ENCODE peak calls at places on chromosomes 7 and 10, in six cellular contexts. One of them, this sample, is unnamed.

GRCh38 chr10:131176907-131177306 is 134.6 kb downstream of the TCERG1L start:
- DNase-seq in endothelial cell: no peak
- DNase-seq in cardiac muscle cell: no peak
- DNase-seq in HL-60: no peak
- DNase-seq in astrocyte of the cerebellum: no peak
- DNase-seq in fibroblast of pulmonary artery: no peak
- DNase-seq in this sample: no peak

GRCh38 chr10:7558036-7558435 is 108.7 kb downstream of the ITIH5 start:
- DNase-seq in astrocyte of the cerebellum: no peak
- DNase-seq in endothelial cell: no peak
- DNase-seq in cardiac muscle cell: no peak
- DNase-seq in fibroblast of pulmonary artery: no peak
- DNase-seq in HL-60: no peak
- DNase-seq in this sample: no peak

GRCh38 chr10:77873558-77874380 is 52.8 kb downstream of the DLG5 start:
- DNase-seq in fibroblast of pulmonary artery: peak; percentile 54
- DNase-seq in astrocyte of the cerebellum: peak; percentile 55
- DNase-seq in endothelial cell: no peak
- DNase-seq in cardiac muscle cell: peak; percentile 51
- DNase-seq in HL-60: peak; percentile 41
- DNase-seq in this sample: no peak

GRCh38 chr10:112695539-112695938 is 248.5 kb downstream of the VTI1A start:
- DNase-seq in astrocyte of the cerebellum: no peak
- DNase-seq in fibroblast of pulmonary artery: no peak
- DNase-seq in endothelial cell: no peak
- DNase-seq in HL-60: no peak
- DNase-seq in cardiac muscle cell: no peak
- DNase-seq in this sample: no peak

GRCh38 chr7:49295136-49295535 is 370.8 kb downstream of the CDC14C start:
- DNase-seq in astrocyte of the cerebellum: no peak
- DNase-seq in endothelial cell: no peak
- DNase-seq in fibroblast of pulmonary artery: peak; percentile 52
- DNase-seq in cardiac muscle cell: peak; percentile 39
- DNase-seq in HL-60: no peak
- DNase-seq in this sample: no peak

GRCh38 chr10:120946497-120946896 is 95.3 kb downstream of the WDR11 start:
- DNase-seq in cardiac muscle cell: peak; percentile 30
- DNase-seq in HL-60: no peak
- DNase-seq in astrocyte of the cerebellum: no peak
- DNase-seq in fibroblast of pulmonary artery: peak; percentile 11
- DNase-seq in endothelial cell: no peak
- DNase-seq in this sample: no peak

GRCh38 chr7:50554923-50555322 is 10.3 kb downstream of the DDC start:
- DNase-seq in HL-60: no peak
- DNase-seq in endothelial cell: no peak
- DNase-seq in astrocyte of the cerebellum: no peak
- DNase-seq in fibroblast of pulmonary artery: no peak
- DNase-seq in cardiac muscle cell: no peak
- DNase-seq in this sample: peak; percentile 42

GRCh38 chr7:70016044-70016770 is 417.9 kb downstream of the AUTS2 start:
- DNase-seq in astrocyte of the cerebellum: peak; percentile 15
- DNase-seq in endothelial cell: no peak
- DNase-seq in cardiac muscle cell: peak; percentile 95
- DNase-seq in HL-60: no peak
- DNase-seq in fibroblast of pulmonary artery: peak; percentile 88
- DNase-seq in this sample: no peak

GRCh38 chr10:126094537-126094936 is 198.2 kb downstream of the FANK1 start:
- DNase-seq in fibroblast of pulmonary artery: no peak
- DNase-seq in HL-60: no peak
- DNase-seq in endothelial cell: no peak
- DNase-seq in astrocyte of the cerebellum: no peak
- DNase-seq in cardiac muscle cell: no peak
- DNase-seq in this sample: no peak

GRCh38 chr10:70541738-70542564 is 60.6 kb downstream of the PRF1 start:
- DNase-seq in HL-60: peak; percentile 57
- DNase-seq in fibroblast of pulmonary artery: no peak
- DNase-seq in endothelial cell: no peak
- DNase-seq in astrocyte of the cerebellum: no peak
- DNase-seq in cardiac muscle cell: no peak
- DNase-seq in this sample: no peak

GRCh38 chr10:110311357-110311949 is 6.7 kb upstream of the SMNDC1 start:
- DNase-seq in cardiac muscle cell: peak; percentile 71
- DNase-seq in fibroblast of pulmonary artery: peak; percentile 74
- DNase-seq in endothelial cell: peak; percentile 46
- DNase-seq in astrocyte of the cerebellum: no peak
- DNase-seq in HL-60: peak; percentile 38
- DNase-seq in this sample: no peak

GRCh38 chr7:151680810-151681209 is 161.1 kb upstream of the RHEB start:
- DNase-seq in astrocyte of the cerebellum: no peak
- DNase-seq in endothelial cell: no peak
- DNase-seq in fibroblast of pulmonary artery: peak; percentile 73
- DNase-seq in HL-60: no peak
- DNase-seq in cardiac muscle cell: peak; percentile 83
- DNase-seq in this sample: no peak

GRCh38 chr10:117537904-117538524 is 4.5 kb upstream of the EMX2 start:
- DNase-seq in fibroblast of pulmonary artery: no peak
- DNase-seq in astrocyte of the cerebellum: no peak
- DNase-seq in endothelial cell: no peak
- DNase-seq in cardiac muscle cell: no peak
- DNase-seq in HL-60: no peak
- DNase-seq in this sample: no peak

GRCh38 chr10:96721207-96721572 is 876 bp upstream of the PIK3AP1 start:
- DNase-seq in astrocyte of the cerebellum: no peak
- DNase-seq in HL-60: no peak
- DNase-seq in fibroblast of pulmonary artery: no peak
- DNase-seq in cardiac muscle cell: no peak
- DNase-seq in endothelial cell: no peak
- DNase-seq in this sample: no peak
- TF ChIP-seq CTCF in astrocyte of the cerebellum: no peak
- TF ChIP-seq CTCF in HL-60: no peak
- TF ChIP-seq CTCF in fibroblast of pulmonary artery: no peak
- TF ChIP-seq CTCF in cardiac muscle cell: no peak
- TF ChIP-seq CTCF in endothelial cell: no peak
- TF ChIP-seq CTCF in this sample: no peak

DNA sequence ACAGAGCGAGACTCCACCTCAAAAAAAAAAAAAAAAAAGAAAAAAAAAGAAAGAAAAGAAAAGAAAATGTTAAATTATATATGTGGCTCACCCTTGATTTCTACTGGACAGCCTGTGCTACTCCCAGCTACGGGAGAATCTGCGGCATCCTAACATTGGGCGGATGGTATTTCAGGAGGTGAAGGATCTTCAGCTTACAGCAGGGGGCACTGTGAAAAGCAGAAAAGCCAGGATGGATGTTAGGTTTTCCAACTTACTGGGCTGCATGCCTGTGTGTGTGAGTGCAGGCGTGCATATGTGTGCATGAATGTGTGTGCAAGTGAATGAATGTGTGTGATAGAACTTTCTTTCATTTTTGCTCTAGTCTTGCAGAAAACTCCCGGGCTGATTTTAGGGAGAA is 1066.5 kb downstream of the TYW1 start:
- DNase-seq in HL-60: no peak
- DNase-seq in cardiac muscle cell: peak; percentile 16
- DNase-seq in endothelial cell: no peak
- DNase-seq in astrocyte of the cerebellum: no peak
- DNase-seq in fibroblast of pulmonary artery: no peak
- DNase-seq in this sample: no peak
- TF ChIP-seq CTCF in HL-60: peak; percentile 1
- TF ChIP-seq CTCF in cardiac muscle cell: peak; percentile 43
- TF ChIP-seq CTCF in endothelial cell: no peak
- TF ChIP-seq CTCF in astrocyte of the cerebellum: peak; percentile 7
- TF ChIP-seq CTCF in fibroblast of pulmonary artery: no peak
- TF ChIP-seq CTCF in this sample: peak; percentile 73

DNA sequence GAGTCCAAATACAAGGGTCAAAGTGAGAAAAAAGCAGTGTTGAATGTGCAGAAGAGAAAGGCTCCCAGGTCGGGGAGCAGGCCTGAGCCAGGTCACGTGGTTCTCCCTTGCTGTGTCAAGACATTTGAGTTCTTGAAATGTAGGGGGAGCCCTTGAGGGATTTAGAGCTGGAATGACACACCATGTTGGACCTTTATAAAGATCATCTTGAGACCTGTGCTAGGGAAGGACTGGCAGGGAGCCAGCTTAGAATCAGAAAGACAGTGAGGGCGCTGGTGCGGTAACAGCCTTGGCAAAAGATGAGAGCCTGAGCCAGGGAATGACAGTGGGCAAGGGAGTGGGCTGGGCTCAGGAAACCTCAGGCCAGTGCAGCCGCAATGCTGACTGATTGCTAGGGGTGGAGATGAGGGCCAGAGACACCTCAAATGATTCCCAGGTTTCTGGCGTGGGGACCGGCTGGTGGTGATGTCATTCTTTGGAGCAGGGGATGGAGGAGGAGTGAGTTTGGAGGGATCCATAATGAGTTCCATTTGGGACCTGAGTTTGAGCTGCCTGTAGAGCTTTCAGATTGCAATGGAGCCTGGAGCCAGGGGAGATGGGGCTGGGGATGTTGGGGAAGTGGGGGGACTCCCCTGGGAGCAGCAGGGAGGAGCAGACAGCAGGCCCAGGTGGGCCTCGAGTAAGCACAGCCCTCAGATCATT is 120.2 kb downstream of the PTPN20 start:
- DNase-seq in HL-60: no peak
- DNase-seq in endothelial cell: no peak
- DNase-seq in astrocyte of the cerebellum: no peak
- DNase-seq in cardiac muscle cell: no peak
- DNase-seq in fibroblast of pulmonary artery: no peak
- DNase-seq in this sample: no peak
- TF ChIP-seq CTCF in HL-60: no peak
- TF ChIP-seq CTCF in endothelial cell: peak; percentile 40
- TF ChIP-seq CTCF in astrocyte of the cerebellum: no peak
- TF ChIP-seq CTCF in cardiac muscle cell: peak; percentile 6
- TF ChIP-seq CTCF in fibroblast of pulmonary artery: peak; percentile 2
- TF ChIP-seq CTCF in this sample: peak; percentile 31

GRCh38 chr7:157406971-157407370 is 70.2 kb downstream of the DNAJB6 start:
- DNase-seq in endothelial cell: no peak
- DNase-seq in astrocyte of the cerebellum: no peak
- DNase-seq in cardiac muscle cell: no peak
- DNase-seq in fibroblast of pulmonary artery: no peak
- DNase-seq in HL-60: no peak
- DNase-seq in this sample: no peak

GRCh38 chr7:157405501-157405900 is 68.7 kb downstream of the DNAJB6 start:
- DNase-seq in HL-60: no peak
- DNase-seq in astrocyte of the cerebellum: no peak
- DNase-seq in endothelial cell: no peak
- DNase-seq in cardiac muscle cell: no peak
- DNase-seq in fibroblast of pulmonary artery: no peak
- DNase-seq in this sample: no peak

GRCh38 chr7:157407512-157408257 is 70.9 kb downstream of the DNAJB6 start:
- DNase-seq in astrocyte of the cerebellum: no peak
- DNase-seq in cardiac muscle cell: no peak
- DNase-seq in HL-60: no peak
- DNase-seq in endothelial cell: no peak
- DNase-seq in fibroblast of pulmonary artery: no peak
- DNase-seq in this sample: no peak

GRCh38 chr7:157404845-157405481 is 68.2 kb downstream of the DNAJB6 start:
- DNase-seq in cardiac muscle cell: peak; percentile 95
- DNase-seq in HL-60: peak; percentile 51
- DNase-seq in astrocyte of the cerebellum: no peak
- DNase-seq in fibroblast of pulmonary artery: peak; percentile 98
- DNase-seq in endothelial cell: no peak
- DNase-seq in this sample: no peak

GRCh38 chr7:157405914-157406810 is 69.4 kb downstream of the DNAJB6 start:
- DNase-seq in HL-60: no peak
- DNase-seq in endothelial cell: no peak
- DNase-seq in astrocyte of the cerebellum: no peak
- DNase-seq in cardiac muscle cell: no peak
- DNase-seq in fibroblast of pulmonary artery: no peak
- DNase-seq in this sample: no peak
- TF ChIP-seq CTCF in HL-60: no peak
- TF ChIP-seq CTCF in endothelial cell: no peak
- TF ChIP-seq CTCF in astrocyte of the cerebellum: no peak
- TF ChIP-seq CTCF in cardiac muscle cell: no peak
- TF ChIP-seq CTCF in fibroblast of pulmonary artery: no peak
- TF ChIP-seq CTCF in this sample: no peak

DNA sequence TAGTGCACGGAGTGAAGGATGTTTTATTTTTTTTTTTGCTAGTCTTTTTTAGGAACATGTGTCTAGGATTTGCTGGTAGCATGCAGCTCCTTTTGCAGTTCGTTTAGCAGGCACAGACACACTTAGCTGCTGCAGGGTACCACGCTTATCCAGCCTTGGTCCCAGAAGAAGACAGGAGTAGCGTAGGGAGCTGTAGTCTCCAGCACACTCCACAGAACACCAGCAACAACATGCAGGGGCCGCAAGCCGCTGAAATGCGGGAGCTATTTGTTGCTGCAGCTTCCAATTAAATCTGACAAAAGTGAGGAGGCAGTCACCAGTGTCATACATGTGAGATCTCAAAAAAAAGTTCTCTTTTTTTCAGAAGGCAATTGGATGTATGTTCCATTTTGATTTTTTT is 486.2 kb upstream of the KLF6 start:
- DNase-seq in HL-60: no peak
- DNase-seq in fibroblast of pulmonary artery: no peak
- DNase-seq in cardiac muscle cell: no peak
- DNase-seq in endothelial cell: no peak
- DNase-seq in astrocyte of the cerebellum: no peak
- DNase-seq in this sample: no peak
- TF ChIP-seq CTCF in HL-60: no peak
- TF ChIP-seq CTCF in fibroblast of pulmonary artery: no peak
- TF ChIP-seq CTCF in cardiac muscle cell: no peak
- TF ChIP-seq CTCF in endothelial cell: no peak
- TF ChIP-seq CTCF in astrocyte of the cerebellum: no peak
- TF ChIP-seq CTCF in this sample: no peak

DNA sequence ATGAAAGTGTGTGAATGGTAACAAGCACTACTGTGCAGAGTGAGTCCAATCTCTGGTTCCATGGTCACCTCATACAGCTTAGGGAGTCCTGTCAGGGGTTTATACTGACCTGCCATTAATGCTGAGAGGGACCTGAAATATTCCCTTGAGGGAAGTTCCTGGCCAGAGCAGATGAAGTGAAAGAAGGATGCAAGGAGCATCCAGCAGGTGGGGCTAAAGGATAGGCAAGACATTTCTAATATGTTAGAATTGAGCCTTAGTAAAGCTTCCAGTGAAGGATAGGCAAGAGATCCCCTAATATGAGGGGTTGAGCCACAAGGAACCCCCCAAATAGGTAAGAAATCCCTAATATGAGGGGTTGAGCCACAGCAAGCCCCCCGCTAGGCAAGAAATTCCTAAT is 25.5 kb upstream of the FAM221A start:
- DNase-seq in cardiac muscle cell: peak; percentile 40
- DNase-seq in fibroblast of pulmonary artery: peak; percentile 18
- DNase-seq in astrocyte of the cerebellum: no peak
- DNase-seq in endothelial cell: no peak
- DNase-seq in HL-60: peak; percentile 14
- DNase-seq in this sample: no peak
- TF ChIP-seq CTCF in cardiac muscle cell: peak; percentile 48
- TF ChIP-seq CTCF in fibroblast of pulmonary artery: peak; percentile 36
- TF ChIP-seq CTCF in astrocyte of the cerebellum: peak; percentile 25
- TF ChIP-seq CTCF in endothelial cell: no peak
- TF ChIP-seq CTCF in HL-60: no peak
- TF ChIP-seq CTCF in this sample: peak; percentile 60

GRCh38 chr10:106571216-106571954 is 593.1 kb downstream of the SORCS1 start:
- DNase-seq in astrocyte of the cerebellum: no peak
- DNase-seq in endothelial cell: peak; percentile 11
- DNase-seq in cardiac muscle cell: peak; percentile 73
- DNase-seq in fibroblast of pulmonary artery: peak; percentile 78
- DNase-seq in HL-60: no peak
- DNase-seq in this sample: no peak
- TF ChIP-seq CTCF in astrocyte of the cerebellum: peak; percentile 69
- TF ChIP-seq CTCF in endothelial cell: peak; percentile 67
- TF ChIP-seq CTCF in cardiac muscle cell: peak; percentile 68
- TF ChIP-seq CTCF in fibroblast of pulmonary artery: peak; percentile 82
- TF ChIP-seq CTCF in HL-60: no peak
- TF ChIP-seq CTCF in this sample: peak; percentile 76